ENCODE peak calls at places on chromosome 17, in six cellular contexts. S is CD8-positive, alpha-beta memory T cell; W is adrenal gland; L is ascending aorta; E is BE2C; H is body of pancreas. Q is an unnamed sample.

GRCh38 chr17:62791235-62792121 is 16.6 kb downstream of the MARCHF10 start:
- DNase-seq in S (no peak), W (no peak), L (peak; percentile 24), E (no peak), H (no peak), Q (no peak)

GRCh38 chr17:30326816-30327215 is 7.0 kb downstream of the TMIGD1 start:
- DNase-seq in S (no peak), W (no peak), L (no peak), E (no peak), H (no peak), Q (no peak)

GRCh38 chr17:70070297-70071027 is 4.6 kb upstream of the KCNJ16 start:
- DNase-seq in S (no peak), W (no peak), L (no peak), E (no peak), H (no peak), Q (no peak)

GRCh38 chr17:80443916-80444708 is 29.1 kb downstream of the ENDOV start:
- DNase-seq in S (no peak), W (no peak), L (no peak), E (no peak), H (no peak), Q (no peak)

GRCh38 chr17:74842146-74842598 is 17.5 kb downstream of the GRIN2C start:
- DNase-seq in S (no peak), W (peak; percentile 64), L (no peak), E (no peak), H (no peak), Q (no peak)

GRCh38 chr17:27653572-27653971 is 22.6 kb downstream of the LGALS9 start:
- DNase-seq in S (no peak), W (no peak), L (no peak), E (no peak), H (no peak), Q (no peak)

GRCh38 chr17:3826191-3826590 is 19.9 kb downstream of the NCBP3 start:
- DNase-seq in S (no peak), W (no peak), L (no peak), E (no peak), H (no peak), Q (no peak)

GRCh38 chr17:74182041-74182783 is 21.3 kb upstream of the RPL38 start:
- DNase-seq in S (no peak), W (no peak), L (no peak), E (no peak), H (peak; percentile 30), Q (no peak)

GRCh38 chr17:7767425-7768021 is 50.0 kb downstream of the DNAH2 start:
- DNase-seq in S (no peak), W (no peak), L (no peak), E (no peak), H (peak; percentile 44), Q (no peak)

GRCh38 chr17:4949321-4950074 is 1.2 kb upstream of the PFN1 start:
- DNase-seq in S (peak; percentile 61), W (peak; percentile 82), L (peak; percentile 89), E (peak; percentile 75), H (peak; percentile 78), Q (peak; percentile 60)

GRCh38 chr17:1720856-1721386 is 3.6 kb upstream of the WDR81 start:
- DNase-seq in S (peak; percentile 45), W (peak; percentile 67), L (no peak), E (peak; percentile 62), H (peak; percentile 71), Q (peak; percentile 62)

GRCh38 chr17:70169707-70170597 is 620 bp downstream of the KCNJ2 start:
- DNase-seq in S (no peak), W (peak; percentile 19), L (no peak), E (no peak), H (peak; percentile 29), Q (no peak)

GRCh38 chr17:19384723-19385391 is 2.1 kb downstream of the MFAP4 start:
- DNase-seq in S (no peak), W (peak; percentile 71), L (peak; percentile 86), E (peak; percentile 63), H (peak; percentile 51), Q (no peak)

GRCh38 chr17:45127209-45127582 is 5.1 kb downstream of the PLCD3 start:
- DNase-seq in S (no peak), W (no peak), L (no peak), E (peak; percentile 10), H (no peak), Q (no peak)

GRCh38 chr17:8875957-8876356 is 8.5 kb upstream of the PIK3R6 start:
- DNase-seq in S (no peak), W (no peak), L (no peak), E (no peak), H (no peak), Q (no peak)

GRCh38 chr17:1058423-1059130 is 61.6 kb downstream of the TIMM22 start:
- DNase-seq in S (no peak), W (peak; percentile 54), L (no peak), E (peak; percentile 49), H (no peak), Q (no peak)

GRCh38 chr17:29131814-29132682 is 48.1 kb downstream of the MYO18A start:
- DNase-seq in S (no peak), W (no peak), L (peak; percentile 87), E (no peak), H (no peak), Q (no peak)

GRCh38 chr17:752620-753219 is 656 bp upstream of the GEMIN4 start:
- DNase-seq in S (no peak), W (peak; percentile 79), L (peak; percentile 84), E (peak; percentile 18), H (peak; percentile 83), Q (peak; percentile 11)

GRCh38 chr17:412211-413015 is 59.8 kb upstream of the RPH3AL start:
- DNase-seq in S (peak; percentile 43), W (peak; percentile 66), L (no peak), E (peak; percentile 46), H (peak; percentile 65), Q (peak; percentile 54)

GRCh38 chr17:16027708-16028584 is 28.3 kb downstream of the TTC19 start:
- DNase-seq in S (no peak), W (peak; percentile 68), L (no peak), E (no peak), H (peak; percentile 37), Q (no peak)

GRCh38 chr17:32519769-32520701 is 33.2 kb downstream of the CDK5R1 start:
- DNase-seq in S (peak; percentile 27), W (no peak), L (no peak), E (no peak), H (no peak), Q (no peak)

GRCh38 chr17:22695228-22695619 is 1002.9 kb downstream of the KCNJ18 start:
- DNase-seq in S (no peak), W (no peak), L (no peak), E (no peak), H (no peak), Q (no peak)
- H3K9me3 ChIP-seq in S (no peaks in the 10 kb centered on the region), W (no peaks in the 10 kb centered on the region), L (no peaks in the 10 kb centered on the region), E (no peaks in the 10 kb centered on the region), H (no peaks in the 10 kb centered on the region), Q (no peaks in the 10 kb centered on the region)

GRCh38 chr17:60491771-60492170 is 34.3 kb downstream of the APPBP2 start:
- DNase-seq in S (no peak), W (no peak), L (no peak), E (no peak), H (no peak), Q (no peak)
- H3K9me3 ChIP-seq in S (no peaks in the 10 kb centered on the region), W (no peaks in the 10 kb centered on the region), L (no peaks in the 10 kb centered on the region), E (no peaks in the 10 kb centered on the region), H (no peaks in the 10 kb centered on the region), Q (peaks cover 2% of the 10 kb centered on the region)

GRCh38 chr17:71217769-71218168 is 903.1 kb upstream of the SOX9 start:
- DNase-seq in S (no peak), W (no peak), L (no peak), E (no peak), H (no peak), Q (no peak)
- H3K9me3 ChIP-seq in S (no peaks in the 10 kb centered on the region), W (no peaks in the 10 kb centered on the region), L (no peaks in the 10 kb centered on the region), E (no peaks in the 10 kb centered on the region), H (no peaks in the 10 kb centered on the region), Q (peaks cover 4% of the 10 kb centered on the region)

GRCh38 chr17:41919165-41919817 is 540 bp upstream of the ACLY start:
- DNase-seq in S (no peak), W (no peak), L (no peak), E (no peak), H (no peak), Q (no peak)
- H3K9me3 ChIP-seq in S (no peaks in the 10 kb centered on the region), W (no peaks in the 10 kb centered on the region), L (no peaks in the 10 kb centered on the region), E (no peaks in the 10 kb centered on the region), H (no peaks in the 10 kb centered on the region), Q (no peaks in the 10 kb centered on the region)

GRCh38 chr17:41111151-41111885 is 6.1 kb downstream of the KRTAP4-9 start:
- DNase-seq in S (no peak), W (no peak), L (no peak), E (no peak), H (no peak), Q (no peak)
- H3K9me3 ChIP-seq in S (no peaks in the 10 kb centered on the region), W (no peaks in the 10 kb centered on the region), L (no peaks in the 10 kb centered on the region), E (no peaks in the 10 kb centered on the region), H (no peaks in the 10 kb centered on the region), Q (peaks cover 2% of the 10 kb centered on the region)

GRCh38 chr17:50013079-50013478 is 18.1 kb upstream of the DLX3 start:
- DNase-seq in S (no peak), W (no peak), L (no peak), E (no peak), H (no peak), Q (no peak)
- H3K9me3 ChIP-seq in S (no peaks in the 10 kb centered on the region), W (no peaks in the 10 kb centered on the region), L (peaks cover 32% of the 10 kb centered on the region), E (no peaks in the 10 kb centered on the region), H (no peaks in the 10 kb centered on the region), Q (peaks cover 12% of the 10 kb centered on the region)

DNA sequence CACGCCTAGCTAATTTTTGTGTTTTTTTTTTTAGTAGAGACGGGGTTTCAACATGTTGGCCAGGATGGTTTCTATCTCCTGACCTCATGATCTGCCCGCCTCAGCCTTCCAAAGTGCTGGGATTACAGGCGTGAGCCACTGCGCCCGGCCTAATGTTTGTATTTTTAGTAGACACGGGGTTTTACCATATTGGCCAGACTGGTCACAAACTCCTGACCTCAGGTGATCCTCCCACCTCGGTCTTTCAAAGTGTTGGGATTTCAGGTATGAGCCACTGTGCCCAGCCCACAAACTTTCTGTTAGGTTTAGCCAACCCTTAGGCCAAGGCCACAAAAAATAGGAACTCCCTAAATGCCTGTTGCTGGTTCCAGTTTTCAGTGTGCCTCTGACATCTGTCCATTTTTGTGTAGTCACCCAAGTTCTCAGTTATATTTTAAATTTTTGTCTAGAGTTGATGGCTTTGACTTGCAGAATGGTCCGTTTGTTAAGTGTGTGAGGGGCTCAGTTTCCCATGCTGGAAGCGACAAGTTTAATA is 12.7 kb downstream of the CCL16 start:
- DNase-seq in S (no peak), W (no peak), L (no peak), E (no peak), H (no peak), Q (no peak)
- H3K9me3 ChIP-seq in S (no peaks in the 10 kb centered on the region), W (no peaks in the 10 kb centered on the region), L (no peaks in the 10 kb centered on the region), E (no peaks in the 10 kb centered on the region), H (no peaks in the 10 kb centered on the region), Q (no peaks in the 10 kb centered on the region)

GRCh38 chr17:60959696-60960095 is 282.0 kb downstream of the BCAS3 start:
- DNase-seq in S (no peak), W (no peak), L (no peak), E (no peak), H (no peak), Q (no peak)

GRCh38 chr17:60959011-60959410 is 281.4 kb downstream of the BCAS3 start:
- DNase-seq in S (no peak), W (no peak), L (no peak), E (no peak), H (no peak), Q (no peak)

GRCh38 chr17:60968266-60968665 is 290.6 kb downstream of the BCAS3 start:
- DNase-seq in S (no peak), W (no peak), L (no peak), E (no peak), H (no peak), Q (no peak)

GRCh38 chr17:60960398-60961065 is 282.9 kb downstream of the BCAS3 start:
- DNase-seq in S (no peak), W (no peak), L (no peak), E (no peak), H (no peak), Q (no peak)

GRCh38 chr17:60964160-60964559 is 286.5 kb downstream of the BCAS3 start:
- DNase-seq in S (no peak), W (no peak), L (no peak), E (no peak), H (no peak), Q (no peak)
- H3K9me3 ChIP-seq in S (no peaks in the 10 kb centered on the region), W (no peaks in the 10 kb centered on the region), L (peaks cover 34% of the 10 kb centered on the region), E (no peaks in the 10 kb centered on the region), H (no peaks in the 10 kb centered on the region), Q (peaks cover 6% of the 10 kb centered on the region)

Q was measured in T-helper 17 cell.